ENCODE peak calls at places on chromosomes 2 and 18, in four cellular contexts. R, M, K and O are unnamed samples.

GRCh38 chr18:2547477-2548087 is 23.7 kb downstream of the METTL4 start:
- DNase-seq in M (no peak), R (no peak), K (peak; percentile 14), O (no peak)

GRCh38 chr2:72278046-72278445 is 130.4 kb upstream of the CYP26B1 start:
- DNase-seq in R (no peak), K (no peak), M (no peak), O (no peak)

GRCh38 chr18:30970201-30970816 is 72.2 kb downstream of the DSC3 start:
- DNase-seq in R (no peak), K (no peak), M (no peak), O (no peak)

GRCh38 chr2:217901826-217902225 is 101.0 kb downstream of the TNS1 start:
- DNase-seq in R (no peak), M (no peak), K (no peak), O (no peak)

GRCh38 chr2:66553370-66553769 is 118.4 kb downstream of the MEIS1 start:
- DNase-seq in R (no peak), M (peak; percentile 60), K (peak; percentile 39), O (peak; percentile 61)

GRCh38 chr2:8300905-8301304 is 381.0 kb upstream of the ID2 start:
- DNase-seq in K (no peak), R (no peak), M (no peak), O (no peak)

GRCh38 chr2:189164732-189165131 is 14.8 kb downstream of the COL5A2 start:
- DNase-seq in K (peak; percentile 60), M (no peak), R (no peak), O (no peak)

GRCh38 chr2:233036162-233036838 is 3.8 kb downstream of the NEU2 start:
- DNase-seq in M (no peak), R (no peak), K (no peak), O (no peak)

GRCh38 chr2:233836359-233836758 is 18.0 kb downstream of the HJURP start:
- DNase-seq in K (no peak), M (peak; percentile 14), R (no peak), O (no peak)

GRCh38 chr2:671787-672605 is 5.2 kb downstream of the TMEM18 start:
- DNase-seq in K (no peak), R (peak; percentile 60), M (no peak), O (no peak)

GRCh38 chr2:669323-669722 is 7.9 kb downstream of the TMEM18 start:
- DNase-seq in M (no peak), K (no peak), R (no peak), O (no peak)

GRCh38 chr2:671072-671471 is 6.1 kb downstream of the TMEM18 start:
- DNase-seq in R (no peak), K (no peak), M (no peak), O (no peak)

GRCh38 chr2:672606-672905 is 4.7 kb downstream of the TMEM18 start:
- DNase-seq in K (no peak), M (no peak), R (peak; percentile 63), O (no peak)

GRCh38 chr2:670637-671036 is 6.6 kb downstream of the TMEM18 start:
- DNase-seq in R (peak; percentile 55), M (no peak), K (no peak), O (no peak)
- TF ChIP-seq POLR2A in R (no peak), M (no peak), K (no peak), O (no peak)

DNA sequence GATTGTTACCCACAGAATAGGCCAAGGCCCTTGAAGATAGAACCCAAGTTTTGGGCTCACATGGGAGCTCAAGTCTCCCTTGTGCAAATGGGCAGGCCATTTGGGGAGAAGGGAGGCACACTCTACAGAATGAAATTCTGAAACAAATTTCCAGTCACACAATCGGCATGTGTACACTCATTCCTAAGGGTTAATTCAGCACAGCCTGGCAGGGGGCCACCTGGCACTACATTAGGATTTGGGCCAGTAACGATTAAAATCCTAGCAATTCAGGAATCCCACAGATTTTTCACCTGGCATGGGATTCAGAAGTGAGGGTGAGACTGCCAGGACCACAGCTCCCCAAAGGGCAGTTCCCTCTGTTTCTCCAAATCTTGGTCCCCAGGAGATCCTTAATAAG is 46.4 kb downstream of the BMP10 start:
- DNase-seq in M (no peak), R (no peak), K (no peak), O (no peak)
- H3K36me3 ChIP-seq in M (no peaks in the 10 kb centered on the region), R (peaks cover 65% of the 10 kb centered on the region), K (no peaks in the 10 kb centered on the region), O (no peaks in the 10 kb centered on the region)

DNA sequence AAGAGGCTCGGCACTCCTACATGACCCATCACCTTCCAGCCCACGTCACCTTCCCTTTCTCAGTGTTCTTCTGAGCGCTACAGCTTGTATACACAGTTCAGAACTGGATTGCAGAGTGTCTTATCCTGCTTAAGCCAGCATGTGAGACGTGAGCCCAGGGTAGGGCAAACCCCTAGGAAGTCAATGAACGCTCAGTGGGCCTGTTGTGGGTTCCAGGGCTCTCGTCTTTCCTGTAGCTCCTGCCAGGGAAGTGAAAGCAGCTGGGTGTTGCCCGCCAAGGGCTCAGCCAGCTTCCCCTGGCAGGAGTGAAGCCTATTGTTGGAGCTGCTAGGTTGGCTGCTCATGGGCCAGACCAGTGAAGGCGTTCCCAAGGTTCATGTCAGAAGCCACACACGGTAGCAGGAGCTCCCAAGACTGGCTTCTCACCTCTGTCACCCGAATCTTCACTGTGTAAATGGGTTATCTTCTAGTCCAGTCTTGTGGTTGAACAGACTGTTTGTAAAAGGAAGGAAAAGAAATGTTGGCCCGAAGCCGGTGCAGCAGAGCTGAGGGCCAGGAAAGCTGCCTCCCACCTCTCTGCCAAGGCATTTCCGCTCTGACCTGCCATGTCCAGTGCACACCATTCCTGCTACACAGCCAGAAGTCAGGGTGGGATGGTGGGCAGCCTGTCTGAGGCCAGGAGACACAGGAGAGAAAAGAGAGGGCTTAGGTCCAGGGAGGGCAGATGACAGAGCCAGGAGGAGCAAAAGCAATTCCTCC is 69.6 kb upstream of the RMDN2 start:
- DNase-seq in M (peak; percentile 56), K (no peak), R (no peak), O (no peak)
- H3K27ac ChIP-seq in M (peak overlapping the region; percentile 66), K (peak overlapping the region; percentile 0), R (peak overlapping the region; percentile 75), O (no peak overlapping the region)

GRCh38 chr2:237244976-237245646 is 159.4 kb downstream of the COPS8 start:
- DNase-seq in K (peak; percentile 28), M (no peak), R (no peak), O (no peak)
- TF ChIP-seq POLR2A in K (no peak), M (no peak), R (no peak), O (no peak)

GRCh38 chr2:174664084-174664759 is 66.6 kb upstream of the WIPF1 start:
- DNase-seq in M (no peak), K (no peak), R (no peak), O (no peak)

GRCh38 chr2:174663572-174663971 is 66.0 kb upstream of the WIPF1 start:
- DNase-seq in M (no peak), R (no peak), K (no peak), O (no peak)

GRCh38 chr2:174660984-174661675 is 63.5 kb upstream of the WIPF1 start:
- DNase-seq in R (peak; percentile 28), K (no peak), M (no peak), O (no peak)

GRCh38 chr2:174662859-174663258 is 65.3 kb upstream of the WIPF1 start:
- DNase-seq in R (no peak), K (no peak), M (no peak), O (no peak)

DNA sequence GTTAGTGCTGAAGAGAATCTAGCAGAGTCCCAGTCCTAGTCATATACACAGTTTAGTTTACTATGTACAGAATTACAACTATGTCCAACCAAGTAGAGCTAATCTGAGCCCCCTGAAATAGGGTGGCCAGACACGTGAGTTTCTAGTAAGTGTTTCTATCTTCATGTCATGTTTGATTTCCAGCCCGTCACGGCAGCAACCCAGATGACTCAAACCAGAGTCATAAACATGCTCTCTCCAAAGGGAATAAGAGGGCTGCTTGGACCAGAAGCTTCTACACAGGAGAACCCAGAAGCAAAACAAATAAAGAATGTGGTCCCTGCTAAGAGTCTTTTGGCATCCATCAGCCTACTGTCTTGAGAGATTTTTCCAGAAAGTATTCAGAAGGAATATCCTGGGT is 64.9 kb upstream of the WIPF1 start:
- DNase-seq in K (no peak), R (no peak), M (no peak), O (no peak)
- H3K36me3 ChIP-seq in K (peaks cover 5% of the 10 kb centered on the region), R (no peaks in the 10 kb centered on the region), M (no peaks in the 10 kb centered on the region), O (no peaks in the 10 kb centered on the region)

DNA sequence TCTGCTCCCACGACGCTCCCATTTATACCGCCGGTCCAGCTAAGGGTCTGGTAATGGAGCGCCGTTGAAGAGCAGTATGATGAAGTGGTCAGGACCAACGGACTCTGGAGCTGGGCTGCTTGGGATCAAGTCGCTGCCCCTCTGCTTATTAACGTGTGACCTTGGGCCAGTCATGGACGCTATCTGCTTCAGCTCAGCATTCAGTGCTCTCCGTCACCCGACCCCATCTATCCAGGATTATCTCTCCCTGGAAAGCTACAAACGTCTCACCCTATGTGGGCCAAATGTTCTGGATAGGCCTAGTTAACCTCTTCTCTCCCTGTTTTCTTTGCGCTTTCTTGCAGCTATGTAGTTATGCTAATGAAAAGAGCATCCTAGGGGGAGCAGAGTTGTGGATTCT is 873 bp downstream of the MSH2 start:
- DNase-seq in K (no peak), M (peak; percentile 24), R (no peak), O (no peak)
- H3K27ac ChIP-seq in K (no peak overlapping the region), M (peak overlapping the region; percentile 74), R (peak overlapping the region; percentile 74), O (no peak overlapping the region)

DNA sequence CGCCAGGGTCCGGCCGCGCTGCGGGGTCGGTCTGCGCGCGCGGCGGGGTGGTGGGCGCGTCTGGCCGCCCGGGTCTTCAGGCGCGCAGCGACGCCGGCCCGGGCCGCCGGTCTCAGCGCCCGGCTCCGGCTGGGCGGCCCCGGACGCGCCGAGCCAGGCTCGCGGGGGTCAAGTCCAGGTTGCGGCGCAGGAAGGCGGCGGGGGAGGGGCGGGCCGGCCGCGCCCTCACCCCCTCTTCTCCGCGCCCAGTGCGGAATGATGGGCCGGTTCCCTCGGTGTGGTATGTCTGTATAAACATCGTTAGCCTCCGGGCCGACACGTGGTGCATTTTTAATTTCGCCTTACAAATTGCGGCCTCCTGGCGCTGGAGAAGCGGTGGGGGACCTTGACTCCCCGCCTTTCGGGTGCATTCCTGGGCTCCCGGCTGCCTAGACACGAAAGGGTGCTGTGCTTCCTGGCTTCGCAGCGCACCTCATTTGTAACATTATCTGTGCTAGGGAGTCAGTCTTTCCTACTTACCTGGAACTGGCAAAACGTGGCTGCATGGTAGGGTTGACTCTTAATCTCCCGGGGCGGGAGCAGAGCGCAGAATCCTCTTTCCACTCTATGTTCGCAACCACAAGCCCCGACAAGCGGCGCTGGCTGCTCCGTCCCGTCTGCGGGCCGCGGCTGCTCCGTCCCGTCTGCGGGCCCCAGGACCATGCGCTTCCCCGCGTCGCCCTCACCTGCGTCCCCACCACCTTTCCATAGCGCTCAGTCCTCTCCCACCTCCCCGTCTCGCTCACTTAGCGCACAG is 69.0 kb downstream of the CTAGE1 start:
- DNase-seq in K (no peak), M (peak; percentile 60), R (peak; percentile 91), O (peak; percentile 86)
- TF ChIP-seq POLR2A in K (no peak), M (no peak), R (peak; percentile 50), O (peak; percentile 88)

GRCh38 chr18:62262050-62262449 is 63.1 kb upstream of the TNFRSF11A start:
- DNase-seq in R (no peak), K (no peak), M (no peak), O (no peak)
- H3K36me3 ChIP-seq in R (peaks cover 87% of the 10 kb centered on the region), K (peaks cover 74% of the 10 kb centered on the region), M (peaks cover 10% of the 10 kb centered on the region), O (peaks cover 14% of the 10 kb centered on the region)

GRCh38 chr2:169039702-169040101 is 8.6 kb upstream of the ABCB11 start:
- DNase-seq in R (no peak), K (no peak), M (no peak), O (no peak)

GRCh38 chr2:169041594-169041993 is 10.5 kb upstream of the ABCB11 start:
- DNase-seq in K (no peak), M (no peak), R (no peak), O (no peak)

GRCh38 chr2:169036717-169037450 is 5.8 kb upstream of the ABCB11 start:
- DNase-seq in R (no peak), K (no peak), M (no peak), O (no peak)

GRCh38 chr2:169035887-169036286 is 4.8 kb upstream of the ABCB11 start:
- DNase-seq in R (no peak), K (no peak), M (no peak), O (no peak)

GRCh38 chr2:169038338-169038757 is 7.2 kb upstream of the ABCB11 start:
- DNase-seq in R (no peak), K (no peak), M (no peak), O (no peak)
- H3K27ac ChIP-seq in R (peak overlapping the region; percentile 14), K (no peak overlapping the region), M (no peak overlapping the region), O (no peak overlapping the region)